ENCODE peak calls at places on chromosome 14, in ten cellular contexts. S is A549; B is HT1080; J is neural progenitor cell; E is NCI-H748 treated with DMSO at 0.1 percent for 48 hours; A is T-helper 2 cell; V is CD8-positive, alpha-beta memory T cell; U is skeletal muscle cell; F is NB4; Z is hypothalamus. C is an unnamed sample.
A peak's percentile ranks its signal among the peaks of the same experiment; 100 is the strongest.

GRCh38 chr14:68210729-68211299 is 391.2 kb downstream of the RAD51B start:
- DNase-seq in A (no peak), V (peak; percentile 56), J (no peak), F (peak; percentile 87), B (peak; percentile 91), U (peak; percentile 87), Z (no peak), S (no peak), E (no peak), C (no peak)

GRCh38 chr14:31229009-31229408 is 21.4 kb upstream of the HECTD1 start:
- DNase-seq in A (no peak), E (no peak), J (no peak), S (no peak), U (no peak), B (no peak), F (peak; percentile 62), Z (no peak), V (no peak), C (no peak)

GRCh38 chr14:89684139-89684538 is 267.1 kb upstream of the FOXN3 start:
- DNase-seq in A (no peak), F (no peak), E (no peak), U (no peak), B (no peak), V (no peak), J (no peak), Z (no peak), S (no peak), C (no peak)

GRCh38 chr14:95463173-95463901 is 53.1 kb downstream of the SYNE3 start:
- DNase-seq in Z (no peak), A (no peak), F (no peak), U (no peak), B (no peak), V (peak; percentile 57), J (no peak), E (peak; percentile 72), S (no peak), C (peak; percentile 35)

GRCh38 chr14:102418169-102418852 is 55.6 kb downstream of the TECPR2 start:
- DNase-seq in F (no peak), U (no peak), V (no peak), Z (no peak), B (no peak), S (no peak), E (no peak), A (no peak), J (no peak), C (no peak)

GRCh38 chr14:98809792-98810191 is 462.2 kb downstream of the BCL11B start:
- DNase-seq in B (no peak), J (peak; percentile 31), Z (no peak), E (no peak), A (no peak), F (no peak), S (no peak), V (no peak), U (no peak), C (no peak)

GRCh38 chr14:64786296-64787149 is 82.3 kb downstream of the PLEKHG3 start:
- DNase-seq in Z (no peak), V (no peak), F (no peak), A (no peak), S (no peak), U (no peak), E (no peak), B (peak; percentile 73), J (no peak), C (no peak)

GRCh38 chr14:102344485-102344884 is 18.2 kb downstream of the CINP start:
- DNase-seq in E (no peak), U (no peak), S (no peak), B (no peak), A (no peak), F (no peak), J (no peak), Z (peak; percentile 65), V (no peak), C (no peak)

GRCh38 chr14:60753264-60754126 is 18.9 kb downstream of the MNAT1 start:
- DNase-seq in B (no peak), A (no peak), F (peak; percentile 96), J (no peak), V (peak; percentile 78), U (no peak), S (no peak), E (no peak), Z (no peak), C (peak; percentile 9)

GRCh38 chr14:75046899-75047298 is 4.4 kb downstream of the MLH3 start:
- DNase-seq in Z (no peak), V (no peak), J (no peak), S (no peak), B (peak; percentile 28), U (no peak), A (no peak), E (no peak), F (no peak), C (no peak)

GRCh38 chr14:58426819-58427288 is 477 bp downstream of the TIMM9 start:
- DNase-seq in F (peak; percentile 78), B (no peak), U (peak; percentile 21), S (peak; percentile 56), A (peak; percentile 21), E (peak; percentile 55), Z (peak; percentile 18), J (peak; percentile 85), V (peak; percentile 54), C (peak; percentile 39)

GRCh38 chr14:26841361-26841760 is 243.5 kb upstream of the NOVA1 start:
- DNase-seq in B (no peak), J (no peak), U (no peak), V (no peak), S (no peak), A (no peak), Z (no peak), E (no peak), F (no peak), C (no peak)

GRCh38 chr14:92317511-92317910 is 5.5 kb upstream of the SLC24A4 start:
- DNase-seq in F (no peak), B (no peak), V (no peak), A (no peak), J (no peak), Z (no peak), E (no peak), S (no peak), U (no peak), C (no peak)

GRCh38 chr14:70422538-70422937 is 5.6 kb upstream of the SYNJ2BP start:
- DNase-seq in Z (no peak), J (no peak), E (no peak), F (no peak), B (no peak), S (no peak), V (no peak), U (peak; percentile 10), A (no peak), C (no peak)

GRCh38 chr14:49924852-49925251 is 32.0 kb downstream of the ARF6 start:
- DNase-seq in U (no peak), V (no peak), Z (no peak), F (no peak), S (no peak), A (no peak), J (no peak), B (no peak), E (no peak), C (no peak)